ENCODE peak calls at places on chromosomes 12 and 14, in six cellular contexts. Z, J, O, I, S and Y are unnamed samples.

GRCh38 chr12:95551305-95551704 is at the start of gene USP44:
- DNase-seq in Z (no peak), J (no peak), I (no peak), S (no peak), O (no peak), Y (no peak)

GRCh38 chr14:99707420-99707819 is 23.3 kb downstream of the CYP46A1 start:
- DNase-seq in Z (no peak), J (no peak), S (no peak), O (no peak), I (no peak), Y (peak; percentile 42)

GRCh38 chr12:66877886-66878285 is 199.0 kb upstream of the GRIP1 start:
- DNase-seq in S (no peak), J (no peak), I (no peak), Z (no peak), O (no peak), Y (no peak)

GRCh38 chr14:100557658-100558057 is 29.6 kb downstream of the BEGAIN start:
- DNase-seq in Z (no peak), J (no peak), O (no peak), I (no peak), S (no peak), Y (no peak)

GRCh38 chr12:100959481-100959880 is 164.9 kb downstream of the ANO4 start:
- DNase-seq in O (no peak), Z (no peak), J (peak; percentile 77), I (no peak), S (peak; percentile 28), Y (no peak)

GRCh38 chr12:69274861-69275260 is 35.5 kb downstream of the CPSF6 start:
- DNase-seq in O (no peak), J (peak; percentile 29), S (no peak), Z (no peak), I (no peak), Y (no peak)

GRCh38 chr12:27607611-27608010 is 83.6 kb downstream of the PPFIBP1 start:
- DNase-seq in S (no peak), I (no peak), Z (no peak), O (no peak), J (no peak), Y (no peak)

GRCh38 chr14:68623828-68624227 is 169.0 kb downstream of the ZFP36L1 start:
- DNase-seq in Z (no peak), I (no peak), S (no peak), J (no peak), O (no peak), Y (peak; percentile 37)

GRCh38 chr12:5650804-5651461 is 219.0 kb downstream of the NTF3 start:
- DNase-seq in J (no peak), Z (no peak), I (no peak), O (no peak), S (no peak), Y (no peak)

GRCh38 chr12:49565119-49565955 is 2.6 kb downstream of the MCRS1 start:
- DNase-seq in Z (no peak), S (no peak), I (peak; percentile 35), O (peak; percentile 24), J (no peak), Y (no peak)

GRCh38 chr14:75380656-75381055 is 47.2 kb upstream of the JDP2 start:
- DNase-seq in J (no peak), S (no peak), I (no peak), Z (no peak), O (no peak), Y (no peak)

GRCh38 chr12:2185751-2186341 is 133.1 kb downstream of the CACNA1C start:
- DNase-seq in Z (no peak), J (no peak), I (no peak), S (no peak), O (no peak), Y (no peak)

GRCh38 chr12:2180737-2181082 is 127.9 kb downstream of the CACNA1C start:
- DNase-seq in S (no peak), O (no peak), J (no peak), I (no peak), Z (no peak), Y (no peak)

GRCh38 chr12:2187195-2187963 is 134.6 kb downstream of the CACNA1C start:
- DNase-seq in I (no peak), O (no peak), J (no peak), Z (no peak), S (no peak), Y (no peak)

GRCh38 chr12:2179953-2180736 is 127.4 kb downstream of the CACNA1C start:
- DNase-seq in O (peak; percentile 93), Z (no peak), S (peak; percentile 29), I (no peak), J (peak; percentile 94), Y (no peak)

DNA sequence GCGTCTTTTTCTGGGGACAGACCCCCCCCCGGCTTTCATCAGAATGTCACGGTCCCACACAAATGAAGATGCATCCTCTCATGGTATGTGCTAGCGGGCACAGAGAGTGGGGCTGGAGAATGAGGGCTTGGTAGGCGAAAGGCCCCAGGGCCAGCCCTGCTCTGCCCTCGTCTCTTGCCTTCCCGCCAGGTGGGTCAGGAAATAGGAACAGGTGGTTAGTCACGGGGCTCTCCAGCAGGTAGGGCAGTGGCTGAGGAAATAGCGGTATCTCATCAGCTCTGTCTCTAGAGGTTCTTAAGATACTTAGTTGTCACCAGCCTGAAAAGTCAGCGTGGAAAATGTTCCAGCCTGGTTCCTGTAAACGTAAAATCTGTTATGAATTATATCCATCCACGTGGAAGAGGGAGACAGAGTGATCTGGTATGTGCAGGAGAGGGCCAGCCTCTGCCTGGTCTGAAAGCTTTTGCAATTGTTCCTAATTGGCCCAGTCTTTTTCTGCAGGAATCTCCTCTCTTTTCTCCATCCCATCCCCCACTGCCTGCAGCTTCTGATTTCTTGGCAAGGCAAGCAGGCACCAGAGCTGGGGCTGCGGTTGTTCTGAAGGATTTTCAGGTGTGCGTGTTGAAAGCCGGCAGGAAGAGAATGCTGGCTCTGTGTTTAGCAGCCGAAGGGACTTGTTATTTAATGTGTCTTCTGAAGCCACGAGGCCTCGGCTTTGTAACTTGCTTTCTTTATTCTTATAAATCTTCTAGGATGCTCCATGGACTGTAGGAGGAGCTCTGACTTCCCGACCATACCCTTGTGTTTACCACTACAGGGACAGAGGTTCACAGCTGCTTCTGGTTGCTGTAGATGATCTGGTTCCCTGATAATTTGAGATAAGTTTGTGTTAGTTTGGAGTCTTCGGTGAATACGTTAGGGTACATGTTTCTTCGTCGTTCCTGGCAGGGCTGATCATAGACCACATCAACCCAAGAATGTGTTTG is 131.1 kb downstream of the CACNA1C start:
- DNase-seq in S (no peak), Z (no peak), I (no peak), J (peak; percentile 77), O (no peak), Y (no peak)
- H3K27ac ChIP-seq in S (no peak overlapping the region), Z (peak overlapping the region; percentile 68), I (no peak overlapping the region), J (peak overlapping the region; percentile 30), O (peak overlapping the region; percentile 36), Y (peak overlapping the region; percentile 79)

DNA sequence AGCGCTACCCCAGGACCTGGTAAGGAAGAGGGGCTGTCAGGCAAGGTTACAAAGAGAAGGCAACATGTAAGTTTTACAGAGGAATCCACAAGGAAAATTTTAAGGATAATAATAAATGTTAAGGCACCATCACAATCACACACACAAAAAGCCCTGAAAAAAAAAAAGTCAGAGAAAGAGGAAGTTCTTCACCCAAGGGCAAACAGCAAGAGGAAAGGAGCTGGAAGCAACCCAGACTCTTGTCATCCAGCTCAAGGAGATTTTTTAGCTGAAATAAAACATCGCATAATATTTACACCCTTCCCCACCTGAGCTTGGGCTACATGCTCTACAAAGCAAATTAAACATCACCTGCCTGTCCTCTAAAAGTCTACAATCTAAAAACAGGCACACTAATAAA is 9.5 kb downstream of the SPTB start:
- DNase-seq in I (no peak), Z (no peak), J (no peak), S (no peak), O (no peak), Y (no peak)
- H3K27ac ChIP-seq in I (no peak overlapping the region), Z (no peak overlapping the region), J (no peak overlapping the region), S (no peak overlapping the region), O (no peak overlapping the region), Y (no peak overlapping the region)

DNA sequence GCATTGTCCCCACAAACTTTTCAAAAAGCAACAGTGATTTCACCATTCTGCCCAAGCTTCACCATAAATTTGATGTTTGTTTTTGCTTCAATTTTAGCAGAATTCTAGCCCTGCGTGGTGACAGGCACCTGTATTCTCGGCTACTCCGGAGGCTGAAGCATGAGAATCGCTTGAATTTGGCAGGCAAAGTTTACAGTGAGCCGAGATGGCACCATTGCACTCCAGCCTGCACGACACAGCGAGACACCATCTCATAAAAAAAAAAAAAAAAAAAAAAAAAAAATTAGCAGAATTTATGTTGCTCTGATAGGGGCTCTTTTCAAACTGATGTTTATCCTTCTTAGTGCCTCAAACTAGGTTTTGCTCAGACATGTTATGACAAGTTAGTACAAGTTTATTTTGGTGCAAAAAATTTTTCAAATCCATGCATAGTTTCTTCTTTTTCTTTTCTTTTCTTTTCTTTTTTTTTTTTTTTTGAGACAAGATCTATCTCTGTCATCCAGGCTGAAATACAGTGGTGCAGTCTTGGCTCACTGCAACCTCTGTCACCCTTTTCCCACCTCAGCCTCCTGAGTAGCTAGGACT is 24.3 kb downstream of the RASSF3 start:
- DNase-seq in S (no peak), O (no peak), J (no peak), Z (no peak), I (no peak), Y (no peak)
- H3K27ac ChIP-seq in S (no peak overlapping the region), O (peak overlapping the region; percentile 80), J (no peak overlapping the region), Z (peak overlapping the region; percentile 19), I (peak overlapping the region; percentile 38), Y (peak overlapping the region; percentile 23)

GRCh38 chr14:62015945-62016344 is 253.7 kb downstream of the SNAPC1 start:
- DNase-seq in Z (no peak), I (no peak), O (no peak), S (no peak), J (peak; percentile 2), Y (no peak)

GRCh38 chr14:62017651-62018230 is 255.5 kb downstream of the SNAPC1 start:
- DNase-seq in Z (no peak), O (no peak), I (no peak), S (no peak), J (no peak), Y (no peak)

GRCh38 chr14:62018606-62019005 is 256.4 kb downstream of the SNAPC1 start:
- DNase-seq in O (no peak), J (no peak), Z (no peak), S (no peak), I (no peak), Y (no peak)

GRCh38 chr14:62015248-62015647 is 253.0 kb downstream of the SNAPC1 start:
- DNase-seq in J (no peak), I (no peak), O (no peak), Z (no peak), S (no peak), Y (no peak)
- H3K27ac ChIP-seq in J (no peak overlapping the region), I (no peak overlapping the region), O (no peak overlapping the region), Z (no peak overlapping the region), S (no peak overlapping the region), Y (no peak overlapping the region)

GRCh38 chr12:103805961-103806360 is 35.1 kb downstream of the NT5DC3 start:
- DNase-seq in Z (no peak), J (no peak), I (no peak), S (no peak), O (no peak), Y (no peak)
- H3K27ac ChIP-seq in Z (no peak overlapping the region), J (no peak overlapping the region), I (peak overlapping the region; percentile 79), S (peak overlapping the region; percentile 90), O (peak overlapping the region; percentile 43), Y (peak overlapping the region; percentile 74)